ENCODE peak calls at places on chromosomes 12 and 14, in eight cellular contexts. Y is NCI-H460; S is KG1; B is activated naive CD8-positive, alpha-beta T cell treated with anti-CD3 and anti-CD28 coated beads, Interleukin-2, amount 50 U/mL, for 16 hours; O is stimulated activated CD4-positive, alpha-beta T cell treated with anti-CD3 and anti-CD28 coated beads, TNF-alpha, amount 100 ng/mL, for 24 hours; K is M059J; W is left cardiac atrium; A is NAMALWA. M is an unnamed sample.

GRCh38 chr12:95848575-95849388 is 10.0 kb upstream of the SNRPF start:
- DNase-seq in Y (peak; percentile 49), S (peak; percentile 37), B (no peak), O (no peak), K (peak; percentile 54), W (no peak), A (peak; percentile 59), M (no peak)

GRCh38 chr12:6830286-6830892 is 2.2 kb downstream of the P3H3 start:
- DNase-seq in Y (no peak), S (no peak), B (no peak), O (no peak), K (no peak), W (no peak), A (no peak), M (no peak)

GRCh38 chr12:11812558-11813421 is 163.3 kb downstream of the ETV6 start:
- DNase-seq in Y (no peak), S (no peak), B (no peak), O (no peak), K (peak; percentile 63), W (no peak), A (peak; percentile 84), M (no peak)

GRCh38 chr12:132054983-132055382 is 89.1 kb downstream of the DDX51 start:
- DNase-seq in Y (no peak), S (no peak), B (no peak), O (no peak), K (no peak), W (no peak), A (no peak), M (no peak)

GRCh38 chr12:843609-844008 is 91.2 kb downstream of the WNK1 start:
- DNase-seq in Y (no peak), S (no peak), B (no peak), O (no peak), K (no peak), W (no peak), A (no peak), M (no peak)

GRCh38 chr14:77043984-77044485 is 15.5 kb upstream of the IRF2BPL start:
- DNase-seq in Y (no peak), S (no peak), B (no peak), O (no peak), K (no peak), W (no peak), A (peak; percentile 34), M (no peak)

GRCh38 chr14:105485720-105486332 is 860 bp upstream of the CRIP1 start:
- DNase-seq in Y (peak; percentile 67), S (no peak), B (no peak), O (peak; percentile 34), K (no peak), W (peak; percentile 57), A (no peak), M (no peak)

GRCh38 chr12:30622509-30622908 is 73.2 kb downstream of the IPO8 start:
- DNase-seq in Y (no peak), S (no peak), B (no peak), O (no peak), K (peak; percentile 66), W (no peak), A (no peak), M (peak; percentile 18)

GRCh38 chr12:75389061-75389460 is 1.8 kb upstream of the GLIPR1L2 start:
- DNase-seq in Y (no peak), S (no peak), B (no peak), O (no peak), K (peak; percentile 86), W (no peak), A (no peak), M (no peak)